ENCODE peak calls at places on chromosome 14, in seven cellular contexts. U is IMR-90, R is esophagus muscularis mucosa, W is pancreas, K is spleen, J is adrenal gland, E is prostate gland. S is an unnamed sample.

GRCh38 chr14:20458031-20458789 is 3.0 kb downstream of the PIP4P1 start:
- DNase-seq in E (no peak), U (no peak), J (no peak), W (no peak), K (no peak), R (no peak), S (no peak)

GRCh38 chr14:88551094-88551870 is 3.5 kb downstream of the PTPN21 start:
- DNase-seq in U (peak; percentile 82), K (peak; percentile 86), R (no peak), J (peak; percentile 83), W (peak; percentile 87), E (peak; percentile 75), S (no peak)

GRCh38 chr14:97337670-97338069 is 540.5 kb downstream of the VRK1 start:
- DNase-seq in R (no peak), U (no peak), E (no peak), K (no peak), J (no peak), W (no peak), S (no peak)

GRCh38 chr14:97760050-97760449 is 962.9 kb downstream of the VRK1 start:
- DNase-seq in J (no peak), U (no peak), W (no peak), K (no peak), R (no peak), E (no peak), S (no peak)

GRCh38 chr14:35286707-35287106 is 5.5 kb upstream of the PSMA6 start:
- DNase-seq in K (no peak), U (no peak), E (no peak), R (no peak), J (no peak), W (no peak), S (no peak)

GRCh38 chr14:104209985-104210520 is 71.7 kb downstream of the KIF26A start:
- DNase-seq in W (no peak), K (peak; percentile 67), E (no peak), J (no peak), R (no peak), U (no peak), S (no peak)

GRCh38 chr14:61502459-61503093 is 181.2 kb downstream of the PRKCH start:
- DNase-seq in W (no peak), J (no peak), E (no peak), R (no peak), K (no peak), U (no peak), S (no peak)

GRCh38 chr14:88790501-88791251 is 2.1 kb downstream of the EML5 start:
- DNase-seq in U (no peak), W (no peak), J (no peak), E (no peak), K (no peak), R (no peak), S (no peak)

GRCh38 chr14:77141592-77142288 is at the start of gene ZDHHC22:
- DNase-seq in E (no peak), R (no peak), K (no peak), W (no peak), U (no peak), J (no peak), S (peak; percentile 87)

GRCh38 chr14:21049263-21049662 is 7.1 kb downstream of the RNASE7 start:
- DNase-seq in U (peak; percentile 59), R (no peak), W (no peak), K (no peak), J (no peak), E (no peak), S (no peak)

GRCh38 chr14:52342849-52343606 is 28.9 kb downstream of the PTGER2 start:
- DNase-seq in R (no peak), J (no peak), U (peak; percentile 28), K (no peak), W (no peak), E (no peak), S (peak; percentile 30)

GRCh38 chr14:105448706-105449111 is 25.9 kb upstream of the CRIP2 start:
- DNase-seq in E (peak; percentile 47), K (peak; percentile 90), R (no peak), W (peak; percentile 91), U (peak; percentile 47), J (peak; percentile 64), S (peak; percentile 61)

GRCh38 chr14:100212476-100213333 is 26.2 kb upstream of the YY1 start:
- DNase-seq in J (no peak), U (no peak), W (no peak), R (no peak), E (no peak), K (peak; percentile 60), S (no peak)
- H3K27ac ChIP-seq in J (no peak overlapping the region), U (no peak overlapping the region), W (no peak overlapping the region), R (no peak overlapping the region), E (no peak overlapping the region), K (peak overlapping the region; percentile 99), S (no peak overlapping the region)

GRCh38 chr14:99593971-99594841 is 9.8 kb downstream of the CCDC85C start:
- DNase-seq in E (no peak), J (no peak), K (no peak), R (no peak), W (no peak), U (no peak), S (no peak)
- H3K4me1 ChIP-seq in E (peaks cover 18% of the 10 kb centered on the region), J (peaks cover 67% of the 10 kb centered on the region), K (peaks cover 60% of the 10 kb centered on the region), R (peaks cover 100% of the 10 kb centered on the region), W (peaks cover 20% of the 10 kb centered on the region), U (peaks cover 22% of the 10 kb centered on the region), S (peaks cover 23% of the 10 kb centered on the region)

GRCh38 chr14:68158640-68159039 is 339.1 kb downstream of the RAD51B start:
- DNase-seq in R (no peak), E (no peak), U (no peak), K (no peak), J (no peak), W (no peak), S (no peak)

GRCh38 chr14:68153275-68153674 is 333.7 kb downstream of the RAD51B start:
- DNase-seq in E (no peak), U (no peak), K (no peak), W (no peak), R (no peak), J (no peak), S (no peak)

GRCh38 chr14:68160269-68160668 is 340.7 kb downstream of the RAD51B start:
- DNase-seq in W (no peak), J (no peak), U (no peak), K (no peak), E (no peak), R (no peak), S (no peak)

GRCh38 chr14:68160779-68161546 is 341.4 kb downstream of the RAD51B start:
- DNase-seq in J (no peak), E (no peak), W (no peak), U (no peak), R (no peak), K (no peak), S (no peak)

GRCh38 chr14:68157971-68158371 is 338.4 kb downstream of the RAD51B start:
- DNase-seq in R (no peak), J (no peak), E (no peak), K (no peak), U (peak; percentile 41), W (no peak), S (no peak)
- H3K27ac ChIP-seq in R (no peak overlapping the region), J (no peak overlapping the region), E (no peak overlapping the region), K (no peak overlapping the region), U (no peak overlapping the region), W (no peak overlapping the region), S (no peak overlapping the region)

GRCh38 chr14:101467181-101467926 is 93.9 kb upstream of the DIO3 start:
- DNase-seq in W (no peak), U (no peak), R (no peak), K (peak; percentile 27), J (no peak), E (no peak), S (no peak)

GRCh38 chr14:101464984-101465794 is 96.1 kb upstream of the DIO3 start:
- DNase-seq in R (no peak), J (no peak), W (no peak), E (no peak), U (no peak), K (peak; percentile 61), S (no peak)

GRCh38 chr14:101464310-101464983 is 96.8 kb upstream of the DIO3 start:
- DNase-seq in R (no peak), E (no peak), U (no peak), K (peak; percentile 54), J (no peak), W (peak; percentile 49), S (no peak)

GRCh38 chr14:101466456-101467180 is 94.7 kb upstream of the DIO3 start:
- DNase-seq in J (no peak), R (no peak), U (no peak), K (peak; percentile 50), E (no peak), W (no peak), S (no peak)

DNA sequence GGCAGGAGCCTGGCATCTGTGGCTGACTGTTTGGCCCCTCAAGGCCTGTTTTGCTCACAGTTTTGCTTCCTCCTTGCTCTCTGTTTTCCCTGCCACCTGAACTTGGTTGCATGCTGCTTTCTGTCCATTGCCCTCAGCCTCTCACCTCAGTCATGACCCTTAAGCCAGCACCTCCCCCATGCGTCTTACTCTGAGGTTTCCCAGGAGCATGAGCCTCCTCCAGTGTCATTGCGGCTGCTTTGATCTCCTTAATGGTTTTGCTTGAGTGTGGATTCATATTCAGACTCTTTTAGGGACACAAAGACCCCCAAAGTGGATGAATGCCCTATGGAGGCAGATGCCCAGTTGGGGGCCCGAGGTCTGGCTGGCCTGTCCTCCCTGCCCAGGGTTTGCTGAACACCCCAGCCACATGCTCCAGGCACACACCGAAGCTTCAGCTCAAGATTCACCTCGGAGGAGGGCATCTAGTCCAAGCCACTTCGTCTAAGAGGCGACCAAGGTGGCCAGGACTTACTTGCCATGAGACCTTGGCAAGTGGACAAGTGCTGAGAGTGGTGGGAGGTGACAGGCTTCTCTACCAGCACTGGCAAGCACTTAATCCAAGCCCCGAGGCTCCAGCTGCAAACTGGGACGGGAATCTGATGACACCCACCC is 95.4 kb upstream of the DIO3 start:
- DNase-seq in E (no peak), W (no peak), R (no peak), U (no peak), J (no peak), K (peak; percentile 47), S (no peak)
- H3K4me1 ChIP-seq in E (no peaks in the 10 kb centered on the region), W (no peaks in the 10 kb centered on the region), R (no peaks in the 10 kb centered on the region), U (no peaks in the 10 kb centered on the region), J (no peaks in the 10 kb centered on the region), K (no peaks in the 10 kb centered on the region), S (no peaks in the 10 kb centered on the region)

GRCh38 chr14:22526744-22527143 is 62.3 kb downstream of the DAD1 start:
- DNase-seq in W (no peak), J (no peak), K (no peak), R (no peak), E (no peak), U (no peak), S (no peak)

GRCh38 chr14:22532345-22533056 is 56.5 kb downstream of the DAD1 start:
- DNase-seq in E (no peak), J (no peak), R (no peak), W (no peak), K (no peak), U (peak; percentile 49), S (peak; percentile 32)

GRCh38 chr14:22533057-22533704 is 55.8 kb downstream of the DAD1 start:
- DNase-seq in R (no peak), W (no peak), J (no peak), E (no peak), U (no peak), K (no peak), S (no peak)

GRCh38 chr14:22531451-22532344 is 57.3 kb downstream of the DAD1 start:
- DNase-seq in U (no peak), K (no peak), J (no peak), E (no peak), W (no peak), R (no peak), S (no peak)

DNA sequence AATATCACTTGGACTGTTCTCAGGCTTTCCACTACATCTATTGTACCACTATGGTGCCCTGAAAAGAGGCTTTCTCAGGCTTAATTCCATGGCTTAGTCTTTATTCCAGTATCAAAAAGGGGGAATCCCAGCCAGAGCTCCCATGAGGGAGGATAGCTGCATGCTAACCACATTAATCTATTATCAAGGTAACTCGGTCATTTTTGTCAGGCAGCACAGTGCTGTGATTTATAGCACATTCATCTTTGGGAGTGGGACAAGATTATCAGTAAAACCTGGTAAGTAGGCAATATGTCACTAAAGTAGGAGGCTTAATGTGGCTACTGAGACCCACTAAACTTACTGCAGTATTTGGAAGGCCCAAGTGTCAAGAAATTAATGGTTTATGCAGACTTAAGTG is 58.9 kb downstream of the DAD1 start:
- DNase-seq in U (no peak), K (no peak), E (no peak), W (no peak), R (no peak), J (no peak), S (no peak)
- H3K27ac ChIP-seq in U (no peak overlapping the region), K (peak overlapping the region; percentile 87), E (no peak overlapping the region), W (no peak overlapping the region), R (no peak overlapping the region), J (no peak overlapping the region), S (no peak overlapping the region)